ENCODE peak calls at places on chromosomes 5 and 9, in ten cellular contexts. L is aorta; T is SK-MEL-5; Y is activated naive CD4-positive, alpha-beta T cell treated with Interleukin-2 at 50 U/mL for 16 hours; A is fibroblast of the aortic adventitia; N is lung; F is midbrain; Q is activated CD8-positive, alpha-beta T cell treated with anti-CD3 and anti-CD28 coated beads for 36 hours; G is HTR-8/SVneo; R is AG08396. V is an unnamed sample.

GRCh38 chr9:118170032-118170955 is 466.1 kb downstream of the TLR4 start:
- DNase-seq in L (no peak), T (peak; percentile 80), Y (no peak), A (peak; percentile 18), N (no peak), F (peak; percentile 85), Q (no peak), G (peak; percentile 21), R (peak; percentile 3), V (peak; percentile 30)

GRCh38 chr5:5589146-5589826 is 166.8 kb downstream of the ICE1 start:
- DNase-seq in L (no peak), T (no peak), Y (no peak), A (no peak), N (no peak), F (no peak), Q (no peak), G (no peak), R (no peak), V (no peak)

GRCh38 chr5:118882666-118883065 is 105.7 kb downstream of the DTWD2 start:
- DNase-seq in L (no peak), T (no peak), Y (no peak), A (no peak), N (no peak), F (no peak), Q (no peak), G (no peak), R (no peak), V (no peak)

GRCh38 chr9:116937361-116937760 is 250.3 kb downstream of the TRIM32 start:
- DNase-seq in L (no peak), T (no peak), Y (no peak), A (no peak), N (no peak), F (no peak), Q (no peak), G (no peak), R (peak; percentile 35), V (no peak)

GRCh38 chr5:151227918-151228447 is 4.1 kb upstream of the CCDC69 start:
- DNase-seq in L (no peak), T (no peak), Y (no peak), A (no peak), N (no peak), F (no peak), Q (no peak), G (no peak), R (no peak), V (no peak)

GRCh38 chr9:114953917-114954316 is 23.5 kb upstream of the TNFSF8 start:
- DNase-seq in L (no peak), T (no peak), Y (no peak), A (peak; percentile 87), N (peak; percentile 47), F (peak; percentile 11), Q (peak; percentile 35), G (peak; percentile 20), R (peak; percentile 78), V (no peak)

GRCh38 chr9:6644346-6645152 is 980 bp downstream of the GLDC start:
- DNase-seq in L (no peak), T (no peak), Y (peak; percentile 7), A (no peak), N (no peak), F (no peak), Q (no peak), G (no peak), R (no peak), V (no peak)

GRCh38 chr5:176533894-176534611 is 3.1 kb downstream of the RNF44 start:
- DNase-seq in L (peak; percentile 69), T (no peak), Y (peak; percentile 49), A (peak; percentile 44), N (no peak), F (no peak), Q (peak; percentile 66), G (no peak), R (peak; percentile 35), V (no peak)

GRCh38 chr9:18692962-18693361 is 219.0 kb downstream of the ADAMTSL1 start:
- DNase-seq in L (no peak), T (no peak), Y (no peak), A (no peak), N (no peak), F (no peak), Q (no peak), G (no peak), R (no peak), V (no peak)

GRCh38 chr5:79105868-79106267 is 5.7 kb upstream of the BHMT start:
- DNase-seq in L (no peak), T (no peak), Y (no peak), A (no peak), N (no peak), F (no peak), Q (no peak), G (no peak), R (no peak), V (no peak)

GRCh38 chr5:150636391-150637244 is 3.8 kb upstream of the SYNPO start:
- DNase-seq in L (peak; percentile 92), T (no peak), Y (no peak), A (peak; percentile 70), N (peak; percentile 69), F (no peak), Q (no peak), G (peak; percentile 57), R (no peak), V (peak; percentile 67)

GRCh38 chr9:132752877-132753592 is 82.8 kb downstream of the GTF3C4 start:
- DNase-seq in L (peak; percentile 53), T (no peak), Y (no peak), A (no peak), N (no peak), F (no peak), Q (no peak), G (no peak), R (no peak), V (no peak)

GRCh38 chr9:137813651-137814415 is 63.7 kb upstream of the CACNA1B start:
- DNase-seq in L (peak; percentile 65), T (no peak), Y (no peak), A (no peak), N (peak; percentile 73), F (no peak), Q (no peak), G (no peak), R (no peak), V (no peak)

GRCh38 chr5:79173626-79174025 is 62.0 kb downstream of the BHMT start:
- DNase-seq in L (no peak), T (no peak), Y (no peak), A (no peak), N (no peak), F (no peak), Q (no peak), G (no peak), R (no peak), V (no peak)

GRCh38 chr9:121550041-121550440 is 50.4 kb upstream of the GGTA1 start:
- DNase-seq in L (no peak), T (no peak), Y (no peak), A (no peak), N (no peak), F (no peak), Q (no peak), G (no peak), R (no peak), V (no peak)

GRCh38 chr9:126666155-126666803 is 52.6 kb downstream of the LMX1B start:
- DNase-seq in L (no peak), T (no peak), Y (no peak), A (no peak), N (no peak), F (no peak), Q (no peak), G (no peak), R (no peak), V (no peak)

GRCh38 chr9:129256959-129257713 is 79.1 kb upstream of the IER5L start:
- DNase-seq in L (peak; percentile 49), T (no peak), Y (no peak), A (no peak), N (no peak), F (no peak), Q (no peak), G (no peak), R (no peak), V (no peak)

GRCh38 chr5:60687927-60688720 is 11.8 kb downstream of the DEPDC1B start:
- DNase-seq in L (no peak), T (peak; percentile 85), Y (no peak), A (peak; percentile 61), N (no peak), F (no peak), Q (peak; percentile 8), G (no peak), R (peak; percentile 43), V (peak; percentile 36)

GRCh38 chr5:137128012-137128411 is 371.1 kb downstream of the SPOCK1 start:
- DNase-seq in L (no peak), T (no peak), Y (no peak), A (no peak), N (no peak), F (no peak), Q (no peak), G (no peak), R (no peak), V (no peak)

GRCh38 chr9:124574944-124575343 is 67.7 kb upstream of the NR5A1 start:
- DNase-seq in L (no peak), T (no peak), Y (no peak), A (peak; percentile 22), N (no peak), F (no peak), Q (no peak), G (peak; percentile 47), R (peak; percentile 58), V (peak; percentile 71)

GRCh38 chr5:107389130-107389553 is 281.6 kb downstream of the EFNA5 start:
- DNase-seq in L (no peak), T (peak; percentile 77), Y (no peak), A (peak; percentile 55), N (no peak), F (no peak), Q (peak; percentile 35), G (peak; percentile 20), R (no peak), V (peak; percentile 85)

GRCh38 chr5:137825165-137825564 is 42.5 kb upstream of the MYOT start:
- DNase-seq in L (no peak), T (no peak), Y (no peak), A (no peak), N (no peak), F (no peak), Q (no peak), G (no peak), R (no peak), V (no peak)

V was measured in SW 1271.